ENCODE peak calls at places on chromosomes 11 and 22, in four cellular contexts. X is HepG2, Y is K562, L is GM12878. S is an unnamed sample.
A peak's percentile ranks its signal among the peaks of the same experiment; 100 is the strongest.

GRCh38 chr22:45895436-45896152 is 81.4 kb downstream of the WNT7B start:
- DNase-seq in X (no peak), L (no peak), Y (no peak), S (no peak)

GRCh38 chr11:12075291-12075690 is 35.1 kb upstream of the MICAL2 start:
- DNase-seq in Y (no peak), L (no peak), X (no peak), S (no peak)

GRCh38 chr11:11446562-11446961 is 93.5 kb upstream of the CSNK2A3 start:
- DNase-seq in X (no peak), Y (no peak), L (no peak), S (no peak)

GRCh38 chr11:120863359-120863758 is 160.5 kb upstream of the TBCEL start:
- DNase-seq in X (no peak), L (no peak), Y (no peak), S (no peak)

GRCh38 chr11:78940500-78941225 is 366.0 kb upstream of the NARS2 start:
- DNase-seq in X (peak; percentile 10), L (no peak), Y (no peak), S (no peak)

GRCh38 chr22:21100149-21101032 is 54.6 kb downstream of the LRRC74B start:
- DNase-seq in X (no peak), L (no peak), Y (no peak), S (no peak)

GRCh38 chr11:111463276-111463675 is 48.9 kb downstream of the BTG4 start:
- DNase-seq in Y (no peak), L (no peak), X (no peak), S (no peak)

GRCh38 chr11:2781413-2782274 is 81.8 kb upstream of the KCNQ1OT1 start:
- DNase-seq in Y (peak; percentile 49), L (no peak), X (no peak), S (no peak)

GRCh38 chr22:50150161-50151129 is 20.1 kb upstream of the PANX2 start:
- DNase-seq in Y (no peak), X (no peak), L (no peak), S (no peak)

GRCh38 chr11:100748153-100748552 is 61.1 kb downstream of the ARHGAP42 start:
- DNase-seq in Y (no peak), X (no peak), L (no peak), S (no peak)

GRCh38 chr11:7621090-7621489 is 52.2 kb downstream of the CYB5R2 start:
- DNase-seq in Y (no peak), L (no peak), X (no peak), S (no peak)
- H3K4me1 ChIP-seq in Y (no peaks in the 10 kb centered on the region), L (no peaks in the 10 kb centered on the region), X (peaks cover 5% of the 10 kb centered on the region), S (no peaks in the 10 kb centered on the region)

GRCh38 chr22:41844513-41844912 is 11.6 kb downstream of the SREBF2 start:
- DNase-seq in L (no peak), Y (no peak), X (no peak), S (no peak)

GRCh38 chr22:41842996-41843970 is 10.4 kb downstream of the SREBF2 start:
- DNase-seq in X (peak; percentile 61), Y (no peak), L (no peak), S (no peak)

GRCh38 chr22:41846268-41847002 is 13.5 kb downstream of the SREBF2 start:
- DNase-seq in X (no peak), L (no peak), Y (peak; percentile 16), S (no peak)

GRCh38 chr22:41845380-41846267 is 12.7 kb downstream of the SREBF2 start:
- DNase-seq in Y (peak; percentile 63), L (no peak), X (no peak), S (no peak)

DNA sequence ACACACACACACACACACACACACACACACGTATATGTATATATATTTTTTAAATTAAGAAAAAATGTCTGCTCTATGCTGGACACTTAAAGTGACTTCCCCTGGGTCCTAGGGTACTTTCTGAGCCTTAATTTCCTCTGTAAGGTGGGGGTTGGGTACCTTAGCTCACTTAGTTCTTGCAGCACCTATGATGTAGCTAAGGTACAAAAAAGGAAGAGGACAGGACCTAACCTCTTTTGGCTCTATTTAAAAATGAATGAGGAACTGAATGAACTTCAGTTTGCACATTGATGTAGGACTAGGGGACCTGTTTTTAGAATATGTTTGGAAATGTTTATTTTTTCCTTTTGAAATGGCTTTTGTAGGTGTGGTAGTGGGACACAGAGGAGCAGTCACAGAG is 11.1 kb downstream of the SREBF2 start:
- DNase-seq in X (no peak), L (no peak), Y (no peak), S (no peak)
- TF ChIP-seq MYC in X (no peak), L (no peak), Y (no peak), S (no peak)

GRCh38 chr11:67376022-67376386 is 2.6 kb upstream of the CLCF1 start:
- DNase-seq in L (no peak), X (no peak), Y (no peak), S (no peak)

GRCh38 chr11:67378544-67378943 is 5.1 kb upstream of the CLCF1 start:
- DNase-seq in L (no peak), Y (no peak), X (no peak), S (no peak)

GRCh38 chr11:67375320-67376021 is 2.1 kb upstream of the CLCF1 start:
- DNase-seq in X (no peak), Y (no peak), L (no peak), S (peak; percentile 52)

GRCh38 chr11:67376421-67376820 is 3.0 kb upstream of the CLCF1 start:
- DNase-seq in Y (no peak), X (no peak), L (no peak), S (no peak)

DNA sequence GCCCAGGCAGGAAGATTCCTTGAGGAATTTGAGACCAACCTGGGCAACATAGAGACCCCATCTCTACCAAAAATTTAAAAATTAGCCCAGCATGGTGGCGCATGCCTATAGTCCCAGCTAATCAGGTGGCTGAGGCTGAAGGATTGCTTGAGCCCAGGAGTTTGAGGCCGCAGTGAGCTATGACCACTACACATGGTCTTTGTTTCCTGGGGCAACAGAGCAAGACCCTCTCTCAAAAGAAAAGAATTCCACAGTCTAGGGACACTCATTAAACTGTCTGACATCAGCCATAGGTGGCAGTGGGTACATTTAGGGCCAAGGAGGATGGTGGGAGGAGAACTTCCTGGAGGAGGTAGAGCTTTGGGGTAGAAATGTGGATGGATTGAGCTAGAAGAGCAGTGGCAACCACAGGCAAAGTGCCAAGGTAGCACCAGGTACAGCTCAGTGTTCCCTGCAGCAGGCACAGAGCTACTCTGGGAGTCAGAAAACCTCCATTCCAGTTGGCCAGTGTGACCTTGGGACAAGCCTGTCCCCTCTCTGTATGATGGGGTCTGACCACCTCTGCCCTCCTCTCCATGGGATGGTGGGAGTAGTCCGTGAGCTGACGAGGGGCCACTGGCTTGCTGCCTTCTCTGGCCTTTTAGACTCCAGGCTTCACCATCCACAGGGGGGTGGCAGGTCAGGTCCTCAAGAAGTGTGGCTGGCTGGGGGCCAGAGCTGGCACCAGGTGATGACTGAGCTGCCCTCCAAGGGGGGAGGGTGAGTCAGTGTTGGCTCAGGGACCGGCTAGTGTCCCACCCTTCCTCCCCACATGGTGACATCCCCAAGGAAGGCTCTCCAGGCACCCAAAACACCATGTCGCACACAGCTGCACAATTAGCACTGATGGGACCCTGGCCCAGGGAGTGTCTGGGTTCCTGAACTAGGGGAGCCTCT is 3.7 kb upstream of the CLCF1 start:
- DNase-seq in L (no peak), X (no peak), Y (no peak), S (peak; percentile 60)
- TF ChIP-seq ESRRA in L (no peak), X (no peak), Y (no peak), S (no peak)

GRCh38 chr11:67277231-67277961 is 11.1 kb downstream of the GRK2 start:
- DNase-seq in X (no peak), L (peak; percentile 66), Y (peak; percentile 88), S (no peak)

GRCh38 chr11:67276821-67277230 is 10.6 kb downstream of the GRK2 start:
- DNase-seq in L (no peak), Y (peak; percentile 77), X (no peak), S (no peak)

GRCh38 chr11:67274768-67275605 is 8.7 kb downstream of the GRK2 start:
- DNase-seq in X (no peak), Y (no peak), L (no peak), S (no peak)

GRCh38 chr11:67273260-67273990 is 7.2 kb downstream of the GRK2 start:
- DNase-seq in X (no peak), Y (no peak), L (no peak), S (no peak)

DNA sequence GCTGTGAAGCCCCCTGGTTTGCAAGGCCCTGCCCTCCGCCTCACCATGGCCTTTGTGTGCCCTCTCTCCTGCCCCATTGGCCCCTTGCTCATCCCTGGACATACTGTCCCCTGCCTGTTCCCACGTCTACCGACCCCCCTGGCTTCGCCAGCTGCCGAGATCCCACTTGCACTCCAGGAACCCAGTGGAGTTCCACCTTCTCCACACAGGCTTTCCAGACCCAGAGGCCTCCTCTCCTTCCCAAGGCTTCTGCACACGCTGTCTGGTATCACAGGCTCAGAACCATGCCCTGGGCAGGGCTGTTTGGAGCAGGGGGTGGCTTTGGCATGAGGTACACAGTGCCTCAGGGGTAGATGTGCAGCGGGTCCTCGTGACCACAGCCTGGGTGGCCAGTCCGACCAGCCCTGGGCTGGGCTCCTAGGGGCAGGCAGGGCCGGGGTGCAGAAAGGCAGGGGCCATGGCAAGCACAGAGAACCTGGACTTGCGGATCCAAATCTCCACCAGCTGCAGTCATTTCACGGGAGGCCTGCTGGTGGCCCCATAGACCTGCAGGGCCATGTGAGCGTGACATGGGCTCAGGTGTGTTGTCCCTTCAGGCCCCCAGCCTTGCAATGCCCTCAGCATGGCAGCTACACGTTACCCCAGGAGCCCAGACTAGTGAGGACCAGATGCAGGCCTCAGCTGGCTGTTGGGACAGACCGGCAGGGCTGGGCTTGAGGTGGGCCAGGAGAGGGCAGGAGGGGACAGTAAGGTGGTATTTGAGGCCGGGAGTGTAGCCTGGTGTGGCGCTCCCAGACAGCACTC is 9.5 kb downstream of the GRK2 start:
- DNase-seq in L (no peak), X (no peak), Y (no peak), S (no peak)
- H3K4me1 ChIP-seq in L (peaks cover 63% of the 10 kb centered on the region), X (peaks cover 6% of the 10 kb centered on the region), Y (peaks cover 88% of the 10 kb centered on the region), S (peaks cover 4% of the 10 kb centered on the region)